ENCODE peak calls at places on chromosomes 5 and 9, in nine cellular contexts. R is M059J; C is mammary epithelial cell; V is skeletal muscle cell; W is osteoblast; M is frontal cortex; U is HT1080; D is stimulated activated CD8-positive, alpha-beta memory T cell treated with anti-CD3 and anti-CD28 coated beads, Interleukin-15, amount 100 ng/mL, for 48 hours; H is HCEC 1CT. Z is an unnamed sample.

GRCh38 chr9:112544477-112544876 is 57.9 kb downstream of the KIAA1958 start:
- DNase-seq in R (no peak), C (no peak), V (no peak), W (no peak), M (no peak), U (peak; percentile 33), D (no peak), H (no peak), Z (peak; percentile 40)

GRCh38 chr9:126788631-126789349 is 16.1 kb upstream of the ZBTB43 start:
- DNase-seq in R (peak; percentile 85), C (peak; percentile 93), V (peak; percentile 20), W (peak; percentile 58), M (no peak), U (peak; percentile 88), D (no peak), H (peak; percentile 67), Z (peak; percentile 79)

GRCh38 chr5:65481635-65482271 is at the start of gene ADAMTS6:
- DNase-seq in R (peak; percentile 95), C (peak; percentile 87), V (peak; percentile 96), W (peak; percentile 81), M (peak; percentile 43), U (peak; percentile 94), D (peak; percentile 67), H (peak; percentile 97), Z (peak; percentile 96)

GRCh38 chr5:51632794-51633193 is 249.5 kb downstream of the ISL1 start:
- DNase-seq in R (no peak), C (no peak), V (no peak), W (no peak), M (no peak), U (peak; percentile 18), D (no peak), H (no peak), Z (no peak)

GRCh38 chr5:22889714-22890113 is 36.6 kb upstream of the CDH12 start:
- DNase-seq in R (no peak), C (no peak), V (no peak), W (no peak), M (no peak), U (no peak), D (no peak), H (no peak), Z (no peak)

GRCh38 chr9:129164246-129164930 is 13.7 kb downstream of the IER5L start:
- DNase-seq in R (no peak), C (no peak), V (no peak), W (peak; percentile 79), M (no peak), U (no peak), D (no peak), H (no peak), Z (no peak)

GRCh38 chr9:121935744-121936143 is 157.4 kb downstream of the TTLL11 start:
- DNase-seq in R (no peak), C (no peak), V (no peak), W (no peak), M (no peak), U (no peak), D (no peak), H (no peak), Z (no peak)

GRCh38 chr5:138448481-138449398 is 9.9 kb downstream of the REEP2 start:
- DNase-seq in R (peak; percentile 59), C (no peak), V (no peak), W (peak; percentile 87), M (no peak), U (no peak), D (no peak), H (no peak), Z (peak; percentile 39)

GRCh38 chr5:96633820-96634219 is 28.4 kb upstream of the CAST start:
- DNase-seq in R (no peak), C (no peak), V (no peak), W (no peak), M (no peak), U (no peak), D (no peak), H (no peak), Z (no peak)

GRCh38 chr9:87615547-87616148 is 110.3 kb upstream of the CTSL start:
- DNase-seq in R (peak; percentile 85), C (peak; percentile 80), V (no peak), W (no peak), M (no peak), U (no peak), D (no peak), H (no peak), Z (no peak)

GRCh38 chr9:4985376-4986266 is 549 bp downstream of the JAK2 start:
- DNase-seq in R (peak; percentile 73), C (peak; percentile 52), V (no peak), W (peak; percentile 21), M (no peak), U (peak; percentile 39), D (no peak), H (peak; percentile 48), Z (peak; percentile 69)

GRCh38 chr9:83959061-83959460 is 21.0 kb downstream of the HNRNPK start:
- DNase-seq in R (peak; percentile 96), C (no peak), V (peak; percentile 80), W (peak; percentile 82), M (no peak), U (peak; percentile 75), D (no peak), H (peak; percentile 75), Z (peak; percentile 58)

GRCh38 chr9:15961217-15961616 is 408.4 kb downstream of the CCDC171 start:
- DNase-seq in R (no peak), C (no peak), V (peak; percentile 25), W (no peak), M (no peak), U (no peak), D (no peak), H (no peak), Z (no peak)

GRCh38 chr9:13209498-13209897 is 70.0 kb downstream of the MPDZ start:
- DNase-seq in R (no peak), C (no peak), V (no peak), W (no peak), M (no peak), U (no peak), D (no peak), H (no peak), Z (no peak)

GRCh38 chr5:39118638-39119037 is 44.4 kb upstream of the RICTOR start:
- DNase-seq in R (no peak), C (no peak), V (no peak), W (no peak), M (no peak), U (no peak), D (no peak), H (no peak), Z (no peak)

GRCh38 chr5:108059334-108059733 is 322.6 kb downstream of the FBXL17 start:
- DNase-seq in R (no peak), C (no peak), V (no peak), W (no peak), M (no peak), U (no peak), D (no peak), H (no peak), Z (no peak)

GRCh38 chr9:133127340-133127981 is 6.4 kb upstream of the RALGDS start:
- DNase-seq in R (no peak), C (peak; percentile 94), V (no peak), W (no peak), M (no peak), U (no peak), D (no peak), H (no peak), Z (no peak)

GRCh38 chr9:125190371-125190801 is 783 bp upstream of the PPP6C start:
- DNase-seq in R (no peak), C (no peak), V (no peak), W (peak; percentile 31), M (no peak), U (no peak), D (no peak), H (no peak), Z (peak; percentile 33)

GRCh38 chr5:158922816-158923215 is 176.9 kb downstream of the EBF1 start:
- DNase-seq in R (no peak), C (no peak), V (no peak), W (no peak), M (no peak), U (no peak), D (no peak), H (no peak), Z (no peak)

GRCh38 chr5:131426011-131426410 is 162.2 kb downstream of the CDC42SE2 start:
- DNase-seq in R (no peak), C (no peak), V (no peak), W (no peak), M (no peak), U (no peak), D (no peak), H (no peak), Z (no peak)

GRCh38 chr5:138701678-138702077 is 51.5 kb upstream of the CTNNA1 start:
- DNase-seq in R (no peak), C (no peak), V (no peak), W (no peak), M (no peak), U (no peak), D (no peak), H (no peak), Z (no peak)

GRCh38 chr5:34658023-34658422 is 1.9 kb downstream of the RAI14 start:
- DNase-seq in R (peak; percentile 61), C (no peak), V (peak; percentile 32), W (peak; percentile 60), M (no peak), U (peak; percentile 57), D (no peak), H (peak; percentile 53), Z (peak; percentile 75)

GRCh38 chr9:113661074-113661473 is 197.5 kb downstream of the RGS3 start:
- DNase-seq in R (no peak), C (no peak), V (no peak), W (no peak), M (no peak), U (no peak), D (no peak), H (no peak), Z (no peak)

GRCh38 chr9:99373912-99374311 is 151.8 kb downstream of the SEC61B start:
- DNase-seq in R (peak; percentile 16), C (no peak), V (no peak), W (no peak), M (no peak), U (no peak), D (no peak), H (no peak), Z (no peak)

GRCh38 chr5:143801251-143801650 is 10.7 kb upstream of the HMHB1 start:
- DNase-seq in R (no peak), C (no peak), V (no peak), W (no peak), M (no peak), U (no peak), D (no peak), H (no peak), Z (no peak)

Z was measured in ELR.